ENCODE peak calls at places on chromosomes 4 and X, in six cellular contexts. A, H, K, F, Z and R are unnamed samples.

GRCh38 chr4:113026556-113026955 is 22.9 kb upstream of the ANK2 start:
- DNase-seq in Z (no peak), H (no peak), K (no peak), F (no peak), A (peak; percentile 52), R (no peak)

GRCh38 chr4:75916091-75916661 is 13.9 kb upstream of the PPEF2 start:
- DNase-seq in F (no peak), Z (no peak), H (peak; percentile 63), A (peak; percentile 49), K (no peak), R (no peak)

GRCh38 chrX:83771664-83772063 is 89.3 kb upstream of the CYLC1 start:
- DNase-seq in Z (no peak), A (no peak), F (no peak), K (no peak), H (peak; percentile 70), R (no peak)

GRCh38 chr4:186622788-186623464 is 67.6 kb upstream of the MTNR1A start:
- DNase-seq in H (no peak), K (no peak), F (peak; percentile 45), A (peak; percentile 78), Z (no peak), R (no peak)

GRCh38 chrX:96407501-96407900 is 277.1 kb upstream of the DIAPH2 start:
- DNase-seq in F (peak; percentile 16), A (peak; percentile 84), Z (no peak), H (no peak), K (no peak), R (no peak)

GRCh38 chrX:129496625-129497024 is 26.7 kb downstream of the SMARCA1 start:
- DNase-seq in Z (no peak), H (no peak), A (peak; percentile 57), K (no peak), F (no peak), R (no peak)

GRCh38 chr4:183987529-183987946 is 82.4 kb downstream of the STOX2 start:
- DNase-seq in F (peak; percentile 23), K (peak; percentile 79), H (peak; percentile 76), A (peak; percentile 77), Z (peak; percentile 83), R (peak; percentile 19)

GRCh38 chrX:109347618-109348017 is 134.3 kb downstream of the GUCY2F start:
- DNase-seq in K (no peak), H (peak; percentile 55), A (peak; percentile 39), F (no peak), Z (no peak), R (no peak)

GRCh38 chr4:48162162-48162561 is 28.1 kb upstream of the TXK start:
- DNase-seq in A (peak; percentile 33), K (no peak), Z (no peak), H (no peak), F (no peak), R (no peak)

GRCh38 chr4:8913121-8913857 is 41.6 kb upstream of the HMX1 start:
- DNase-seq in K (peak; percentile 33), F (no peak), Z (peak; percentile 66), A (no peak), H (no peak), R (peak; percentile 5)

GRCh38 chr4:84032372-84032771 is 466.7 kb downstream of the NKX6-1 start:
- DNase-seq in Z (no peak), A (no peak), H (no peak), F (no peak), K (no peak), R (no peak)

GRCh38 chrX:39385022-39385421 is 583.8 kb downstream of the MID1IP1 start:
- DNase-seq in A (no peak), H (no peak), F (no peak), Z (no peak), K (no peak), R (no peak)

GRCh38 chr4:106347167-106347566 is 21.4 kb downstream of the GIMD1 start:
- DNase-seq in A (no peak), K (no peak), F (no peak), Z (no peak), H (no peak), R (no peak)

GRCh38 chrX:44061940-44062339 is 88.8 kb upstream of the NDP start:
- DNase-seq in H (no peak), F (no peak), K (no peak), A (no peak), Z (no peak), R (no peak)

GRCh38 chr4:83753260-83753659 is 217.4 kb downstream of the GPAT3 start:
- DNase-seq in K (no peak), A (no peak), H (no peak), Z (no peak), F (no peak), R (no peak)

GRCh38 chrX:57528670-57529255 is 63.0 kb upstream of the ZXDB start:
- DNase-seq in K (no peak), F (no peak), Z (no peak), A (no peak), H (peak; percentile 76), R (no peak)

GRCh38 chr4:9976781-9977180 is 44.5 kb downstream of the SLC2A9 start:
- DNase-seq in K (no peak), H (no peak), F (no peak), Z (no peak), A (no peak), R (no peak)

GRCh38 chr4:159366966-159367365 is 264.1 kb downstream of the RAPGEF2 start:
- DNase-seq in Z (no peak), F (no peak), H (no peak), A (no peak), K (no peak), R (no peak)

GRCh38 chr4:14783011-14783877 is 219.0 kb upstream of the CPEB2 start:
- DNase-seq in Z (no peak), A (peak; percentile 90), F (no peak), K (no peak), H (no peak), R (no peak)

DNA sequence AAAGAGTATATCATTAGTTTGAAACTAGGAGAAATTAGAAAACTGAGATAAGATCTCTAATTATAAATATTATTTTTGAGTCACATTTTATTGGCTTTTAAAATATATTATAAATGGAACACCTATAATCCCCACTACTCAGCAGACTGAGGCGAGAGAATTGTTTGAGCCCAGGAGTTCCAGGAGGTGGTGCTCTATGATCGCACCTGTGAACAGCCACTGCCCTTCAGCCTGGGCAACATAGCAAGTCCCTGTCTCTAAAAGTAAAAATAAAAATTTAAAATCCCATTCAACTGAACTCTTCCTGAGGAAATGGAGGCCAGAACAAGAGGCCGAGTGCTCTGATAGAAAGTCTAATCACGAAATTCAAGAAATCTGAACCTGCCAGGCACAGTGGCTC is 6.3 kb upstream of the C4orf36 start:
- DNase-seq in H (peak; percentile 64), A (no peak), Z (no peak), F (no peak), K (no peak), R (no peak)
- TF ChIP-seq CTCF in H (peak; percentile 73), A (peak; percentile 10), Z (no peak), F (peak; percentile 18), K (no peak), R (peak; percentile 48)

GRCh38 chr4:177239878-177240277 is 69.8 kb upstream of the NEIL3 start:
- DNase-seq in A (no peak), Z (no peak), H (no peak), K (no peak), F (no peak), R (no peak)
- TF ChIP-seq CTCF in A (no peak), Z (no peak), H (no peak), K (no peak), F (no peak), R (no peak)

DNA sequence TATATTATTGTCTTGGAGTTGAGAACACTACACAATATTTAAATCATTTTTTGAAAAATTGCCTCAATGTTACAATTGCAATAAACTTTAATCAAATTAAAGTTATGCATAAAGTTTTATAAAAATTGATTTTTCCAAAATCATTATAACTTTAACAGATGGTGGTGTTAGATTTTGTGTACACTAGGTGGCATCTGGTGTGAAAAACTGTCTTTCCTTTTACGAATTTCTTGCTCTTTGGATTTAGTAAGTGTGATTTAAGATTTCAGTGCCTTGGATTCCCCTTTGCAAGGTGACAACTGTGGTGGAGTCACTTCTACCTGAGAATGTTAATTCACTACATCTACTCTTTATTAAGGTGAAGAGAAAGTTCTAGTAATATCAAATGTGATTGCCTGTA is 91.6 kb downstream of the AREG start:
- DNase-seq in H (no peak), F (no peak), Z (no peak), K (no peak), A (peak; percentile 62), R (no peak)
- TF ChIP-seq CTCF in H (peak; percentile 24), F (peak; percentile 40), Z (peak; percentile 12), K (peak; percentile 17), A (peak; percentile 39), R (no peak)

DNA sequence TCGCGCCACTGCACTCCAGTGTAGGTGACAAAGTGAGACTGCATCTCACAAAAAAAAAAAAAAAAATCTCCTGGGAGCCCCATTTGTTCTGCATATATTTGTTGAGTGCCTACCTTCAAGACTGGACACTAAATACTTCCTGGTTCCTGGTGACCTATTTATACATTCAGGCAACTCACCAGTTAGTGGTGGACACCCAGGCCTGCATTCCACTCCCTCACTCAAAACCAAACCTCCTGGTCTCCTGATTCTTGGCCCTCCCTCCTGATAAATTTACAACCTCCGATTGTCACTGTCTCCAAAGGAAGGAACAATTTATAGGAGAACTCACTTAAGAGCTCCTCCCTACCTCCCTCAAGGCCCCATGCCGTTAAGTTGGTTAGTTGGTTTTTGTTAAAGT is 3.1 kb downstream of the SYAP1 start:
- DNase-seq in Z (no peak), K (no peak), F (no peak), H (no peak), A (peak; percentile 17), R (no peak)
- TF ChIP-seq CTCF in Z (no peak), K (no peak), F (no peak), H (no peak), A (no peak), R (no peak)

DNA sequence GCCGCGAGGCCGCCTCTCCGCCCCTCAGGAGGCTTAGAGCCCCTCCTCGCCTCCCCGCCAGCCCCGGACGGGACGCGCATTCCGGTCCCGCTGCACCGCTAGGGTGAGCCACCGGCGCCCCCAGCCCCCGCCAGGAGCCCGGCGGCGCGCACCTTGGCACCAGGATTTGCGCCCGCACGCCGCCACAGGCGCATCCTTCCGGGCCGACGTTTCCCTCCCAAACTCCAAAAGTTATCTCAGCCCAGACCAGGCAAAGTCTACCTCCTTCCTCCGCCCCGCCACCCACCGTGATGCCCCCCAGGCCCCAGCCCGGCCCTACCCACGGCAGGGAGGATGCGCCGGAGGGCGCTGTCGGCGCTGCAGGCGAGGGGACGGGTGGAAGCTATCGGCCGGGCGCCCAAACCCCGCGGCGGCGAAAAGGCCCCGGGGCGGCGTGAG is 538 bp downstream of the SCML2 start:
- DNase-seq in A (no peak), Z (no peak), K (no peak), H (peak; percentile 73), F (no peak), R (peak; percentile 37)
- TF ChIP-seq CTCF in A (no peak), Z (no peak), K (no peak), H (peak; percentile 41), F (peak; percentile 24), R (peak; percentile 36)